ENCODE peak calls at places on chromosome 6, in five cellular contexts. One of them, this sample, is unnamed.
A peak's percentile ranks its signal among the peaks of the same experiment; 100 is the strongest.

GRCh38 chr6:127514396-127515227 is 4.5 kb downstream of the MTCL3 start:
- DNase-seq in H1: peak; percentile 3
- DNase-seq in trophoblast cell: no peak
- DNase-seq in H9: peak; percentile 74
- DNase-seq in mesenchymal stem cell: peak; percentile 42
- DNase-seq in this sample: peak; percentile 55

GRCh38 chr6:158654960-158655485 is 5.2 kb downstream of the SYTL3 start:
- DNase-seq in H1: no peak
- DNase-seq in mesenchymal stem cell: peak; percentile 87
- DNase-seq in trophoblast cell: peak; percentile 87
- DNase-seq in H9: no peak
- DNase-seq in this sample: no peak

GRCh38 chr6:19525673-19526072 is 311.5 kb upstream of the ID4 start:
- DNase-seq in H1: no peak
- DNase-seq in mesenchymal stem cell: no peak
- DNase-seq in H9: no peak
- DNase-seq in trophoblast cell: no peak
- DNase-seq in this sample: no peak

GRCh38 chr6:34919651-34920050 is 30.6 kb downstream of the ANKS1A start:
- DNase-seq in trophoblast cell: no peak
- DNase-seq in H9: no peak
- DNase-seq in mesenchymal stem cell: peak; percentile 31
- DNase-seq in H1: no peak
- DNase-seq in this sample: no peak

GRCh38 chr6:151060096-151060741 is 179.5 kb upstream of the AKAP12 start:
- DNase-seq in H1: no peak
- DNase-seq in mesenchymal stem cell: peak; percentile 96
- DNase-seq in trophoblast cell: peak; percentile 89
- DNase-seq in H9: no peak
- DNase-seq in this sample: no peak

GRCh38 chr6:156782691-156783320 is 5.6 kb downstream of the ARID1B start:
- DNase-seq in H1: no peak
- DNase-seq in H9: no peak
- DNase-seq in mesenchymal stem cell: no peak
- DNase-seq in trophoblast cell: no peak
- DNase-seq in this sample: no peak

GRCh38 chr6:66866801-66867200 is 1159.8 kb upstream of the EYS start:
- DNase-seq in mesenchymal stem cell: no peak
- DNase-seq in H9: no peak
- DNase-seq in trophoblast cell: no peak
- DNase-seq in H1: no peak
- DNase-seq in this sample: no peak

GRCh38 chr6:89215391-89215790 is 1.8 kb downstream of the GABRR1 start:
- DNase-seq in mesenchymal stem cell: no peak
- DNase-seq in H9: no peak
- DNase-seq in trophoblast cell: no peak
- DNase-seq in H1: no peak
- DNase-seq in this sample: no peak

GRCh38 chr6:67102743-67103142 is 1395.7 kb upstream of the EYS start:
- DNase-seq in mesenchymal stem cell: no peak
- DNase-seq in H9: no peak
- DNase-seq in trophoblast cell: no peak
- DNase-seq in H1: no peak
- DNase-seq in this sample: no peak

GRCh38 chr6:77463308-77463880 is at the start of gene HTR1B:
- DNase-seq in H1: no peak
- DNase-seq in trophoblast cell: no peak
- DNase-seq in H9: peak; percentile 65
- DNase-seq in mesenchymal stem cell: peak; percentile 69
- DNase-seq in this sample: peak; percentile 30

GRCh38 chr6:32411943-32412342 is 5.0 kb upstream of the BTNL2 start:
- DNase-seq in trophoblast cell: no peak
- DNase-seq in H9: no peak
- DNase-seq in H1: no peak
- DNase-seq in mesenchymal stem cell: no peak
- DNase-seq in this sample: no peak

GRCh38 chr6:139369068-139369467 is 5.4 kb downstream of the CITED2 start:
- DNase-seq in H9: peak; percentile 33
- DNase-seq in H1: no peak
- DNase-seq in trophoblast cell: peak; percentile 91
- DNase-seq in mesenchymal stem cell: peak; percentile 36
- DNase-seq in this sample: peak; percentile 79
- H3K9ac ChIP-seq in H9: no peak overlapping the region
- H3K9ac ChIP-seq in H1: no peak overlapping the region
- H3K9ac ChIP-seq in trophoblast cell: no peak overlapping the region
- H3K9ac ChIP-seq in mesenchymal stem cell: peak overlapping the region; percentile 99
- H3K9ac ChIP-seq in this sample: no peak overlapping the region

GRCh38 chr6:90758741-90759140 is 171.9 kb upstream of the MAP3K7 start:
- DNase-seq in H9: peak; percentile 56
- DNase-seq in H1: no peak
- DNase-seq in trophoblast cell: no peak
- DNase-seq in mesenchymal stem cell: no peak
- DNase-seq in this sample: no peak

GRCh38 chr6:90765895-90766294 is 179.0 kb upstream of the MAP3K7 start:
- DNase-seq in trophoblast cell: peak; percentile 7
- DNase-seq in mesenchymal stem cell: no peak
- DNase-seq in H1: no peak
- DNase-seq in H9: no peak
- DNase-seq in this sample: no peak

GRCh38 chr6:90765491-90765890 is 178.6 kb upstream of the MAP3K7 start:
- DNase-seq in mesenchymal stem cell: no peak
- DNase-seq in H1: no peak
- DNase-seq in trophoblast cell: peak; percentile 72
- DNase-seq in H9: no peak
- DNase-seq in this sample: no peak

GRCh38 chr6:90759662-90760061 is 172.8 kb upstream of the MAP3K7 start:
- DNase-seq in trophoblast cell: no peak
- DNase-seq in mesenchymal stem cell: no peak
- DNase-seq in H9: no peak
- DNase-seq in H1: no peak
- DNase-seq in this sample: no peak

GRCh38 chr6:90764001-90764400 is 177.1 kb upstream of the MAP3K7 start:
- DNase-seq in mesenchymal stem cell: peak; percentile 2
- DNase-seq in H9: no peak
- DNase-seq in H1: no peak
- DNase-seq in trophoblast cell: peak; percentile 84
- DNase-seq in this sample: no peak
- H2BK12ac ChIP-seq in mesenchymal stem cell: no peak overlapping the region
- H2BK12ac ChIP-seq in H9: no peak overlapping the region
- H2BK12ac ChIP-seq in H1: no peak overlapping the region
- H2BK12ac ChIP-seq in trophoblast cell: no peak overlapping the region
- H2BK12ac ChIP-seq in this sample: no peak overlapping the region

DNA sequence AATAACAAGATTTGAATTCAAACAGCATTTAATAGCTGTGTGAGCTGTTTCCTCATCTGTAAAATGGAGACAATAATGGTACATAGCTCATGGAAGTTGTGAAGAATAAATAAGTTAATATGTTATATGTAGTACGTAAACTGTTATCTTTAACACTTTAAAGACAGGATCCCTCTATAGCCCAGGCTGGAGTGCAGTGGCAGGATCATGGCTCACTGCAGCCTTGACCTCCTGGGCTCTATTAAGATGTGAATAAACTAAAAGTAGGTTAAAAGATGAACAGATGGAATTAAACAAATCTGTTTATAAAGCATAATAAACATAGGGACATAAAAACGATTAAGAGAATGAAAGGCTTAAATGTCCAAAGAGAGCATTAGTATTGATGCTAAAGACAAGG is 3.0 kb downstream of the AMD1 start:
- DNase-seq in H1: no peak
- DNase-seq in H9: no peak
- DNase-seq in trophoblast cell: no peak
- DNase-seq in mesenchymal stem cell: no peak
- DNase-seq in this sample: no peak
- H2BK5ac ChIP-seq in H1: no peak overlapping the region
- H2BK5ac ChIP-seq in H9: no peak overlapping the region
- H2BK5ac ChIP-seq in trophoblast cell: no peak overlapping the region
- H2BK5ac ChIP-seq in mesenchymal stem cell: no peak overlapping the region
- H2BK5ac ChIP-seq in this sample: no peak overlapping the region

DNA sequence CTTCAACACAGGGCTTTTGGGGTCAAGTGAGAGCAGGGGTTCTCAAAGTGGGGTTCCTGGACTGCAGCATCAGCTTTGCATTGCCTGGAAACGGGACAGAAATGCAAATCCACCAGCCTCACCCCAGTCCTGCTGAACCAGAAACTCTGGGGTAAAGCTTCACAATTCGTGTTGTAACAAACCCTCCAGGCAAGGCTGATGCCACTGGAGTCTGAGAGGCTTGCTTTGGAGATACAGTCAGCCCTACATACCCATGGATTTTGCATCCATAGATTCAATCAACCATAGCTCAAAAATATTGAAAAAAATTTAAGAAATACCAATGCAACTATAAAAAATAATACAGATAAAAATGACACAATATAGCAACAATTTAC is 160.4 kb upstream of the ECI2 start:
- DNase-seq in mesenchymal stem cell: no peak
- DNase-seq in H9: no peak
- DNase-seq in trophoblast cell: peak; percentile 75
- DNase-seq in H1: no peak
- DNase-seq in this sample: no peak
- H3K9ac ChIP-seq in mesenchymal stem cell: no peak overlapping the region
- H3K9ac ChIP-seq in H9: no peak overlapping the region
- H3K9ac ChIP-seq in trophoblast cell: no peak overlapping the region
- H3K9ac ChIP-seq in H1: no peak overlapping the region
- H3K9ac ChIP-seq in this sample: no peak overlapping the region

DNA sequence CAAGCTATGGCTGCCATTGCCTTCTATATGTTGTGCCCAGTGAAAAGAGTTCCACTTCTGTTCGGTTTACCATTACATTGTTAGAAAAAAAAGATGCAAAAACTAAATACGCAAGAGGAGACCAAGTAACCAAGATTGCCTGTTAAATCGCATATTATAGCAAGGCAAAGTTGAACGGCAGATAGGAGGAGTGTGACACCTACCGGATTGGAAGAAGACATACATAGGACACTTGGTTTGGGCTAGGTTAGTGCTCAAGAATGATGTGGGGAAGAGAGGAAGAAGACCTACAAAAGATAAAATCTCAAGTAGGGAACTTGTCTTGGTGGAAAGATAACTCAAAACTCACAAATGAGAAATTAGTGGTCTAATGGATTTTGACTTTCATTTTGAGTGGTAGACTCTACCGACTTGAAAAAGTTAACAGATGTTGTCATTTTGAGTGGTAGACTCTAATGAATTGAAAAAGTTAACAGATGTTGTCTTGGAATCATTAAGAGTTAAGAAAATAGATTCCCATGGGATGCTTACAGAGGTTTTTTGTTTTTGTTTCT is 95.5 kb downstream of the F13A1 start:
- DNase-seq in H1: no peak
- DNase-seq in trophoblast cell: no peak
- DNase-seq in H9: no peak
- DNase-seq in mesenchymal stem cell: no peak
- DNase-seq in this sample: no peak
- H2BK12ac ChIP-seq in H1: no peak overlapping the region
- H2BK12ac ChIP-seq in trophoblast cell: no peak overlapping the region
- H2BK12ac ChIP-seq in H9: no peak overlapping the region
- H2BK12ac ChIP-seq in mesenchymal stem cell: no peak overlapping the region
- H2BK12ac ChIP-seq in this sample: no peak overlapping the region

This sample was measured in neuronal stem cell.